ENCODE peak calls at places on chromosomes 7 and 10, in five cellular contexts. N is Peyer's patch, D is neuronal stem cell, Q is OCI-LY7, Y is cardiac muscle cell. M is an unnamed sample.

GRCh38 chr7:33903770-33904679 is 1.3 kb upstream of the BMPER start:
- DNase-seq in Q (no peak), D (peak; percentile 54), N (peak; percentile 56), Y (peak; percentile 72), M (peak; percentile 32)

GRCh38 chr10:131032329-131033165 is 279.0 kb downstream of the TCERG1L start:
- DNase-seq in Y (no peak), D (no peak), N (no peak), Q (no peak), M (no peak)

GRCh38 chr10:18659784-18660561 is 742 bp downstream of the ARL5B start:
- DNase-seq in Y (peak; percentile 40), N (no peak), D (no peak), Q (peak; percentile 53), M (no peak)

GRCh38 chr10:132571565-132572544 is 34.3 kb downstream of the INPP5A start:
- DNase-seq in Q (peak; percentile 98), D (peak; percentile 15), Y (peak; percentile 75), N (peak; percentile 56), M (peak; percentile 37)

GRCh38 chr7:12771378-12771877 is 84.0 kb downstream of the ARL4A start:
- DNase-seq in N (peak; percentile 50), D (peak; percentile 24), Q (no peak), Y (peak; percentile 38), M (no peak)

GRCh38 chr10:119691726-119692125 is 34.1 kb upstream of the INPP5F start:
- DNase-seq in D (no peak), Q (no peak), Y (no peak), N (no peak), M (no peak)

GRCh38 chr10:112303528-112303927 is 20.3 kb downstream of the TECTB start:
- DNase-seq in N (no peak), D (no peak), Q (no peak), Y (no peak), M (no peak)

GRCh38 chr10:73772280-73773151 is 9.3 kb upstream of the CHCHD1 start:
- DNase-seq in Y (peak; percentile 87), D (peak; percentile 72), N (peak; percentile 90), Q (peak; percentile 82), M (peak; percentile 89)

GRCh38 chr7:84904561-84904960 is 282.3 kb downstream of the SEMA3D start:
- DNase-seq in Y (no peak), D (no peak), N (no peak), Q (no peak), M (no peak)

GRCh38 chr10:103685880-103686669 is 169.3 kb downstream of the SH3PXD2A start:
- DNase-seq in N (peak; percentile 88), D (peak; percentile 65), Y (peak; percentile 80), Q (peak; percentile 73), M (peak; percentile 69)

GRCh38 chr7:114639456-114639855 is 224.8 kb downstream of the FOXP2 start:
- DNase-seq in D (no peak), Y (no peak), Q (no peak), N (no peak), M (no peak)

GRCh38 chr7:25716421-25716820 is 435.6 kb upstream of the NFE2L3 start:
- DNase-seq in Y (peak; percentile 18), D (no peak), Q (no peak), N (no peak), M (no peak)

GRCh38 chr10:78513330-78513729 is 479.7 kb downstream of the RPS24 start:
- DNase-seq in N (no peak), D (no peak), Y (no peak), Q (no peak), M (no peak)

GRCh38 chr7:39621261-39621660 is 2.1 kb upstream of the RALA start:
- DNase-seq in Q (no peak), N (no peak), Y (no peak), D (no peak), M (no peak)

GRCh38 chr7:106369349-106369748 is 84.6 kb upstream of the NAMPT start:
- DNase-seq in N (no peak), D (no peak), Y (peak; percentile 78), Q (no peak), M (no peak)

GRCh38 chr7:128361463-128362441 is at the start of gene PRRT4:
- DNase-seq in D (no peak), Y (peak; percentile 38), N (no peak), Q (no peak), M (peak; percentile 40)

GRCh38 chr10:61063035-61063434 is 119.0 kb upstream of the RHOBTB1 start:
- DNase-seq in Q (no peak), Y (peak; percentile 14), N (no peak), D (no peak), M (no peak)

GRCh38 chr10:69268761-69269416 is 9.4 kb upstream of the HK1 start:
- DNase-seq in Q (no peak), N (no peak), D (no peak), Y (peak; percentile 39), M (no peak)

GRCh38 chr7:82623812-82624211 is 180.2 kb upstream of the CACNA2D1 start:
- DNase-seq in N (no peak), Q (no peak), Y (peak; percentile 6), D (no peak), M (no peak)

GRCh38 chr7:136870799-136871487 is 2.5 kb downstream of the CHRM2 start:
- DNase-seq in Q (no peak), N (peak; percentile 40), D (peak; percentile 23), Y (peak; percentile 6), M (peak; percentile 11)

GRCh38 chr7:30276203-30276900 is 8.0 kb upstream of the ZNRF2 start:
- DNase-seq in Q (peak; percentile 92), D (peak; percentile 39), Y (peak; percentile 75), N (no peak), M (peak; percentile 68)

GRCh38 chr7:111092406-111093160 is 1.7 kb downstream of the LRRN3 start:
- DNase-seq in D (no peak), Y (no peak), N (no peak), Q (no peak), M (no peak)
- H3K27ac ChIP-seq in D (no peak overlapping the region), Y (peak overlapping the region; percentile 1), N (peak overlapping the region; percentile 22), Q (no peak overlapping the region), M (no peak overlapping the region)

GRCh38 chr7:264541-265191 is 25.3 kb upstream of the FOXL3 start:
- DNase-seq in N (peak; percentile 57), Q (no peak), Y (no peak), D (no peak), M (peak; percentile 5)
- H3K9me3 ChIP-seq in N (no peaks in the 10 kb centered on the region), Q (peaks cover 25% of the 10 kb centered on the region), Y (no peaks in the 10 kb centered on the region), D (peaks cover 25% of the 10 kb centered on the region), M (peaks cover 25% of the 10 kb centered on the region)

DNA sequence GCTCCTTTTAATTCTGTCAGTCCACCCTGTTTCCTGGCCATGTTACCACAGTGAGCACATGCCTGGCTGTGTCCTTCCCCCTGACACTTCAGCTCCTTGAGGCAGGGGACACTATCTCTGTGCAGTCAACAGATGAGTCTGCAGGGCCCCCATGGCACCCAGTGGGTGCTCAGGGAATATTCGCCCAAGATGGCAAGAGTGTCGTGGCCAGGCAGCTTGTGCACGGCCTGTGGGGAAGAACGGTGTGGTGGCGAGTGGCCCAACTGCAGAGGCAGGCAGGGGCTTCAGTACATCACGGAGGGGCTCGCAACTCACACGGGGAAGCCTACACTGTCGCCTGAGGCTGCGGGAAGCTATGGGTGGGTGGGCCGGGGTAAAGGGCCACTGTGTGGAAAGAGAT is 91.1 kb downstream of the TRRAP start:
- DNase-seq in N (no peak), D (no peak), Q (no peak), Y (no peak), M (no peak)
- H3K36me3 ChIP-seq in N (peaks cover 100% of the 10 kb centered on the region), D (peaks cover 68% of the 10 kb centered on the region), Q (peaks cover 97% of the 10 kb centered on the region), Y (peaks cover 77% of the 10 kb centered on the region), M (peaks cover 88% of the 10 kb centered on the region)

DNA sequence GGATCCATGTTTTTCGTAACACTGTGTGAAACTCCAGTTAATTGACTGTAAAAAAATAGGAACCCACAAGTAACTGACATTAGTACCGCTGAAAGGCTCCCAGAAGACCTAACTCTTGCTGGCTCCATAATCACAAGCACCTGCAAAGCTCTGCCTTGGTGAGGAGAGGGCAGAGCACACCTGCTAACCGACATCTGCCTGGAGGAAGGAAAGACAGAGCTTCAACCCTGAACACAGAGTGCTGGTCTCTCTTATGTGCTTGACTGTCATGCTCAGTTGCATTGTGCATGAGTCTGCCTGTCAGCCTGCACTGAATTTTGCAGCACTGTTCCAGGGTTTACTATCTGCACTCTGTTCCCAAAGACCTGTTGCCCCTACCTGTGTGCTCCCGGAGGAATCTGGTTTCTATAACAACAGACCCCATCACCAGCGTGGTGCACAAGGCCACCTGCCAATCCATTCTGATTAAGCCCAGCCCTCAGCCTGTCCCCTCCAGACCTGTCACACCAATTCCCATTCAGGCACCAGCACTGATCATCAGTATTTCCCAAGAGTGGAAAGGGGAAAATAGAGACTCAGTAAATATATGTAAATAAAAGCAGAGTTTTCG is 63.2 kb upstream of the ANKRD1 start:
- DNase-seq in D (no peak), N (no peak), Y (no peak), Q (peak; percentile 38), M (no peak)
- H3K27ac ChIP-seq in D (no peak overlapping the region), N (no peak overlapping the region), Y (no peak overlapping the region), Q (no peak overlapping the region), M (no peak overlapping the region)

GRCh38 chr10:38118072-38118807 is 24.1 kb downstream of the ZNF37A start:
- DNase-seq in D (no peak), N (no peak), Q (no peak), Y (peak; percentile 12), M (no peak)

GRCh38 chr10:38119038-38119437 is 24.9 kb downstream of the ZNF37A start:
- DNase-seq in N (no peak), Q (no peak), D (no peak), Y (no peak), M (no peak)
- H3K9me3 ChIP-seq in N (no peaks in the 10 kb centered on the region), Q (peaks cover 46% of the 10 kb centered on the region), D (peaks cover 33% of the 10 kb centered on the region), Y (no peaks in the 10 kb centered on the region), M (peaks cover 52% of the 10 kb centered on the region)

GRCh38 chr7:124062171-124062570 is 29.3 kb upstream of the TMEM229A start:
- DNase-seq in N (no peak), Y (no peak), D (no peak), Q (no peak), M (no peak)

GRCh38 chr7:124057872-124058271 is 25.0 kb upstream of the TMEM229A start:
- DNase-seq in N (no peak), Y (no peak), Q (no peak), D (no peak), M (no peak)

GRCh38 chr7:124060528-124060927 is 27.7 kb upstream of the TMEM229A start:
- DNase-seq in D (no peak), Q (no peak), Y (no peak), N (no peak), M (no peak)

GRCh38 chr7:124058515-124058914 is 25.6 kb upstream of the TMEM229A start:
- DNase-seq in D (no peak), N (no peak), Q (no peak), Y (no peak), M (no peak)

DNA sequence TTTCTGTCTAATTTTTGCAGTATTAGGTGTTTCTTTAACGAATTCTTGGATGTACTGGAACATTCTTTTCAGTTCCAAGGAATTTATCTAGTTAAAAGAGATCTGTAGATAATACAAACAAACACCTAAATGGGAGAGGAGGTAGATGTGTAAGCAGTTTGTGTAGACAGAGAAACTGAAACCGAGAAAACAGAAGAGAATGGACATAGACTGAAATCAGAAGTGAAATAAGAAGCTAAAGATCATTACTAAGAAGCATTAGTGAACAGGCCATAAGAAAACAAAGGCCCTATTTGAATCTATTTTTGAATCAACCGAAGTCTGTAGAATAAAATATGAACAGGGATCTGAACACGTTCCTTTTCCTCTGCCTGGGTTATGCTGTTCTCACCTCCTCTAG is 26.5 kb upstream of the TMEM229A start:
- DNase-seq in Y (no peak), D (no peak), Q (no peak), N (no peak), M (no peak)
- H3K36me3 ChIP-seq in Y (no peaks in the 10 kb centered on the region), D (no peaks in the 10 kb centered on the region), Q (no peaks in the 10 kb centered on the region), N (no peaks in the 10 kb centered on the region), M (no peaks in the 10 kb centered on the region)